ENCODE peak calls at places on chromosome 2, in eight cellular contexts. One of them, this sample, is unnamed.

GRCh38 chr2:195312662-195313061 is 344.4 kb upstream of the SLC39A10 start:
- DNase-seq in NCI-H2081: no peak
- DNase-seq in adipocyte: no peak
- DNase-seq in colonic mucosa: no peak
- DNase-seq in left ventricle myocardium inferior: no peak
- DNase-seq in NCI-H446: no peak
- DNase-seq in mesothelial cell of epicardium: no peak
- DNase-seq in kidney glomerular epithelial cell: no peak
- DNase-seq in this sample: no peak

GRCh38 chr2:145088733-145089132 is 568.8 kb upstream of the ZEB2 start:
- DNase-seq in NCI-H2081: no peak
- DNase-seq in adipocyte: no peak
- DNase-seq in colonic mucosa: no peak
- DNase-seq in left ventricle myocardium inferior: no peak
- DNase-seq in NCI-H446: no peak
- DNase-seq in mesothelial cell of epicardium: no peak
- DNase-seq in kidney glomerular epithelial cell: no peak
- DNase-seq in this sample: no peak

GRCh38 chr2:64594563-64594989 is 59.1 kb downstream of the SERTAD2 start:
- DNase-seq in NCI-H2081: no peak
- DNase-seq in adipocyte: peak; percentile 22
- DNase-seq in colonic mucosa: no peak
- DNase-seq in left ventricle myocardium inferior: no peak
- DNase-seq in NCI-H446: no peak
- DNase-seq in mesothelial cell of epicardium: no peak
- DNase-seq in kidney glomerular epithelial cell: no peak
- DNase-seq in this sample: no peak

GRCh38 chr2:238973038-238973772 is 125.3 kb downstream of the TWIST2 start:
- DNase-seq in NCI-H2081: no peak
- DNase-seq in adipocyte: peak; percentile 61
- DNase-seq in colonic mucosa: peak; percentile 18
- DNase-seq in left ventricle myocardium inferior: no peak
- DNase-seq in NCI-H446: no peak
- DNase-seq in mesothelial cell of epicardium: no peak
- DNase-seq in kidney glomerular epithelial cell: no peak
- DNase-seq in this sample: no peak

GRCh38 chr2:86069091-86069685 is 36.5 kb downstream of the POLR1A start:
- DNase-seq in NCI-H2081: no peak
- DNase-seq in adipocyte: no peak
- DNase-seq in colonic mucosa: no peak
- DNase-seq in left ventricle myocardium inferior: peak; percentile 36
- DNase-seq in NCI-H446: no peak
- DNase-seq in mesothelial cell of epicardium: no peak
- DNase-seq in kidney glomerular epithelial cell: no peak
- DNase-seq in this sample: no peak

GRCh38 chr2:89844221-89844943 is 1152.9 kb downstream of the RPIA start:
- DNase-seq in NCI-H2081: no peak
- DNase-seq in adipocyte: no peak
- DNase-seq in colonic mucosa: no peak
- DNase-seq in left ventricle myocardium inferior: no peak
- DNase-seq in NCI-H446: no peak
- DNase-seq in mesothelial cell of epicardium: no peak
- DNase-seq in kidney glomerular epithelial cell: no peak
- DNase-seq in this sample: no peak

GRCh38 chr2:1571477-1572417 is 158.5 kb downstream of the TPO start:
- DNase-seq in NCI-H2081: no peak
- DNase-seq in adipocyte: no peak
- DNase-seq in colonic mucosa: no peak
- DNase-seq in left ventricle myocardium inferior: no peak
- DNase-seq in NCI-H446: no peak
- DNase-seq in mesothelial cell of epicardium: peak; percentile 7
- DNase-seq in kidney glomerular epithelial cell: no peak
- DNase-seq in this sample: no peak

GRCh38 chr2:161415041-161415440 is 1.1 kb upstream of the TBR1 start:
- DNase-seq in NCI-H2081: no peak
- DNase-seq in adipocyte: no peak
- DNase-seq in colonic mucosa: peak; percentile 18
- DNase-seq in left ventricle myocardium inferior: no peak
- DNase-seq in NCI-H446: no peak
- DNase-seq in mesothelial cell of epicardium: peak; percentile 40
- DNase-seq in kidney glomerular epithelial cell: no peak
- DNase-seq in this sample: no peak

GRCh38 chr2:9112079-9112721 is 94.4 kb upstream of the ASAP2 start:
- DNase-seq in NCI-H2081: no peak
- DNase-seq in adipocyte: peak; percentile 92
- DNase-seq in colonic mucosa: no peak
- DNase-seq in left ventricle myocardium inferior: no peak
- DNase-seq in NCI-H446: no peak
- DNase-seq in mesothelial cell of epicardium: peak; percentile 56
- DNase-seq in kidney glomerular epithelial cell: peak; percentile 70
- DNase-seq in this sample: no peak

GRCh38 chr2:224145751-224146355 is 106.8 kb upstream of the SERPINE2 start:
- DNase-seq in NCI-H2081: no peak
- DNase-seq in adipocyte: peak; percentile 72
- DNase-seq in colonic mucosa: peak; percentile 62
- DNase-seq in left ventricle myocardium inferior: no peak
- DNase-seq in NCI-H446: no peak
- DNase-seq in mesothelial cell of epicardium: no peak
- DNase-seq in kidney glomerular epithelial cell: peak; percentile 58
- DNase-seq in this sample: no peak

GRCh38 chr2:127416486-127417001 is 1.7 kb upstream of the PROC start:
- DNase-seq in NCI-H2081: no peak
- DNase-seq in adipocyte: peak; percentile 9
- DNase-seq in colonic mucosa: no peak
- DNase-seq in left ventricle myocardium inferior: no peak
- DNase-seq in NCI-H446: no peak
- DNase-seq in mesothelial cell of epicardium: no peak
- DNase-seq in kidney glomerular epithelial cell: no peak
- DNase-seq in this sample: no peak

GRCh38 chr2:168336786-168337388 is 89.5 kb upstream of the STK39 start:
- DNase-seq in NCI-H2081: peak; percentile 33
- DNase-seq in adipocyte: no peak
- DNase-seq in colonic mucosa: peak; percentile 77
- DNase-seq in left ventricle myocardium inferior: no peak
- DNase-seq in NCI-H446: no peak
- DNase-seq in mesothelial cell of epicardium: no peak
- DNase-seq in kidney glomerular epithelial cell: peak; percentile 14
- DNase-seq in this sample: no peak

GRCh38 chr2:23380562-23381065 is 4.4 kb upstream of the KLHL29 start:
- DNase-seq in NCI-H2081: no peak
- DNase-seq in adipocyte: no peak
- DNase-seq in colonic mucosa: no peak
- DNase-seq in left ventricle myocardium inferior: no peak
- DNase-seq in NCI-H446: no peak
- DNase-seq in mesothelial cell of epicardium: no peak
- DNase-seq in kidney glomerular epithelial cell: no peak
- DNase-seq in this sample: no peak

GRCh38 chr2:64655873-64656272 is 2.2 kb upstream of the SERTAD2 start:
- DNase-seq in NCI-H2081: no peak
- DNase-seq in adipocyte: no peak
- DNase-seq in colonic mucosa: no peak
- DNase-seq in left ventricle myocardium inferior: no peak
- DNase-seq in NCI-H446: no peak
- DNase-seq in mesothelial cell of epicardium: no peak
- DNase-seq in kidney glomerular epithelial cell: no peak
- DNase-seq in this sample: no peak

GRCh38 chr2:218883491-218884490 is 3.1 kb downstream of the WNT10A start:
- DNase-seq in NCI-H2081: no peak
- DNase-seq in adipocyte: peak; percentile 71
- DNase-seq in colonic mucosa: no peak
- DNase-seq in left ventricle myocardium inferior: no peak
- DNase-seq in NCI-H446: no peak
- DNase-seq in mesothelial cell of epicardium: peak; percentile 65
- DNase-seq in kidney glomerular epithelial cell: no peak
- DNase-seq in this sample: no peak

GRCh38 chr2:29112379-29112778 is 2.8 kb upstream of the CLIP4 start:
- DNase-seq in NCI-H2081: no peak
- DNase-seq in adipocyte: no peak
- DNase-seq in colonic mucosa: no peak
- DNase-seq in left ventricle myocardium inferior: no peak
- DNase-seq in NCI-H446: no peak
- DNase-seq in mesothelial cell of epicardium: no peak
- DNase-seq in kidney glomerular epithelial cell: no peak
- DNase-seq in this sample: no peak

GRCh38 chr2:82525744-82526143 is 1933.3 kb downstream of the SUCLG1 start:
- DNase-seq in NCI-H2081: no peak
- DNase-seq in adipocyte: no peak
- DNase-seq in colonic mucosa: no peak
- DNase-seq in left ventricle myocardium inferior: no peak
- DNase-seq in NCI-H446: no peak
- DNase-seq in mesothelial cell of epicardium: no peak
- DNase-seq in kidney glomerular epithelial cell: no peak
- DNase-seq in this sample: no peak

GRCh38 chr2:239827511-239827865 is 197.7 kb downstream of the NDUFA10 start:
- DNase-seq in NCI-H2081: no peak
- DNase-seq in adipocyte: no peak
- DNase-seq in colonic mucosa: no peak
- DNase-seq in left ventricle myocardium inferior: peak; percentile 9
- DNase-seq in NCI-H446: no peak
- DNase-seq in mesothelial cell of epicardium: peak; percentile 30
- DNase-seq in kidney glomerular epithelial cell: no peak
- DNase-seq in this sample: no peak

GRCh38 chr2:6883448-6884122 is 6.0 kb downstream of the RSAD2 start:
- DNase-seq in NCI-H2081: no peak
- DNase-seq in adipocyte: no peak
- DNase-seq in colonic mucosa: no peak
- DNase-seq in left ventricle myocardium inferior: no peak
- DNase-seq in NCI-H446: no peak
- DNase-seq in mesothelial cell of epicardium: no peak
- DNase-seq in kidney glomerular epithelial cell: no peak
- DNase-seq in this sample: no peak

GRCh38 chr2:37793004-37793403 is 121.6 kb upstream of the CDC42EP3 start:
- DNase-seq in NCI-H2081: no peak
- DNase-seq in adipocyte: no peak
- DNase-seq in colonic mucosa: no peak
- DNase-seq in left ventricle myocardium inferior: no peak
- DNase-seq in NCI-H446: no peak
- DNase-seq in mesothelial cell of epicardium: no peak
- DNase-seq in kidney glomerular epithelial cell: no peak
- DNase-seq in this sample: no peak

GRCh38 chr2:193668557-193669323 is 1474.0 kb upstream of the TMEFF2 start:
- DNase-seq in NCI-H2081: no peak
- DNase-seq in adipocyte: no peak
- DNase-seq in colonic mucosa: no peak
- DNase-seq in left ventricle myocardium inferior: no peak
- DNase-seq in NCI-H446: no peak
- DNase-seq in mesothelial cell of epicardium: no peak
- DNase-seq in kidney glomerular epithelial cell: no peak
- DNase-seq in this sample: no peak

GRCh38 chr2:144553379-144553778 is 33.5 kb upstream of the ZEB2 start:
- DNase-seq in NCI-H2081: no peak
- DNase-seq in adipocyte: peak; percentile 93
- DNase-seq in colonic mucosa: no peak
- DNase-seq in left ventricle myocardium inferior: no peak
- DNase-seq in NCI-H446: no peak
- DNase-seq in mesothelial cell of epicardium: no peak
- DNase-seq in kidney glomerular epithelial cell: peak; percentile 86
- DNase-seq in this sample: no peak

GRCh38 chr2:98465456-98466201 is 21.0 kb downstream of the INPP4A start:
- DNase-seq in NCI-H2081: peak; percentile 70
- DNase-seq in adipocyte: no peak
- DNase-seq in colonic mucosa: peak; percentile 79
- DNase-seq in left ventricle myocardium inferior: peak; percentile 81
- DNase-seq in NCI-H446: peak; percentile 89
- DNase-seq in mesothelial cell of epicardium: peak; percentile 71
- DNase-seq in kidney glomerular epithelial cell: peak; percentile 18
- DNase-seq in this sample: no peak

GRCh38 chr2:231707625-231708049 is 688 bp upstream of the PTMA start:
- DNase-seq in NCI-H2081: peak; percentile 57
- DNase-seq in adipocyte: peak; percentile 52
- DNase-seq in colonic mucosa: peak; percentile 73
- DNase-seq in left ventricle myocardium inferior: peak; percentile 68
- DNase-seq in NCI-H446: no peak
- DNase-seq in mesothelial cell of epicardium: peak; percentile 78
- DNase-seq in kidney glomerular epithelial cell: no peak
- DNase-seq in this sample: no peak

GRCh38 chr2:109014476-109014875 is 25.5 kb upstream of the EDAR start:
- DNase-seq in NCI-H2081: no peak
- DNase-seq in adipocyte: no peak
- DNase-seq in colonic mucosa: no peak
- DNase-seq in left ventricle myocardium inferior: no peak
- DNase-seq in NCI-H446: no peak
- DNase-seq in mesothelial cell of epicardium: no peak
- DNase-seq in kidney glomerular epithelial cell: no peak
- DNase-seq in this sample: no peak

GRCh38 chr2:113181491-113182051 is 7.8 kb downstream of the PSD4 start:
- DNase-seq in NCI-H2081: no peak
- DNase-seq in adipocyte: no peak
- DNase-seq in colonic mucosa: no peak
- DNase-seq in left ventricle myocardium inferior: no peak
- DNase-seq in NCI-H446: no peak
- DNase-seq in mesothelial cell of epicardium: no peak
- DNase-seq in kidney glomerular epithelial cell: no peak
- DNase-seq in this sample: no peak

GRCh38 chr2:14642499-14642898 is 10.0 kb downstream of the LRATD1 start:
- DNase-seq in NCI-H2081: no peak
- DNase-seq in adipocyte: no peak
- DNase-seq in colonic mucosa: no peak
- DNase-seq in left ventricle myocardium inferior: no peak
- DNase-seq in NCI-H446: no peak
- DNase-seq in mesothelial cell of epicardium: no peak
- DNase-seq in kidney glomerular epithelial cell: no peak
- DNase-seq in this sample: no peak

GRCh38 chr2:170404846-170405245 is 226.9 kb downstream of the MYO3B start:
- DNase-seq in NCI-H2081: no peak
- DNase-seq in adipocyte: no peak
- DNase-seq in colonic mucosa: no peak
- DNase-seq in left ventricle myocardium inferior: no peak
- DNase-seq in NCI-H446: no peak
- DNase-seq in mesothelial cell of epicardium: no peak
- DNase-seq in kidney glomerular epithelial cell: no peak
- DNase-seq in this sample: no peak

GRCh38 chr2:230946429-230947234 is 21.6 kb upstream of the GPR55 start:
- DNase-seq in NCI-H2081: no peak
- DNase-seq in adipocyte: no peak
- DNase-seq in colonic mucosa: no peak
- DNase-seq in left ventricle myocardium inferior: no peak
- DNase-seq in NCI-H446: no peak
- DNase-seq in mesothelial cell of epicardium: no peak
- DNase-seq in kidney glomerular epithelial cell: no peak
- DNase-seq in this sample: no peak

GRCh38 chr2:71923887-71924533 is 223.7 kb downstream of the CYP26B1 start:
- DNase-seq in NCI-H2081: peak; percentile 62
- DNase-seq in adipocyte: peak; percentile 63
- DNase-seq in colonic mucosa: peak; percentile 76
- DNase-seq in left ventricle myocardium inferior: peak; percentile 61
- DNase-seq in NCI-H446: peak; percentile 42
- DNase-seq in mesothelial cell of epicardium: peak; percentile 68
- DNase-seq in kidney glomerular epithelial cell: peak; percentile 62
- DNase-seq in this sample: peak; percentile 6

GRCh38 chr2:177906041-177906718 is 166.4 kb downstream of the PDE11A start:
- DNase-seq in NCI-H2081: peak; percentile 62
- DNase-seq in adipocyte: peak; percentile 64
- DNase-seq in colonic mucosa: peak; percentile 77
- DNase-seq in left ventricle myocardium inferior: no peak
- DNase-seq in NCI-H446: peak; percentile 24
- DNase-seq in mesothelial cell of epicardium: peak; percentile 79
- DNase-seq in kidney glomerular epithelial cell: peak; percentile 38
- DNase-seq in this sample: no peak

GRCh38 chr2:162457021-162457420 is 113.1 kb downstream of the GCA start:
- DNase-seq in NCI-H2081: no peak
- DNase-seq in adipocyte: no peak
- DNase-seq in colonic mucosa: no peak
- DNase-seq in left ventricle myocardium inferior: no peak
- DNase-seq in NCI-H446: no peak
- DNase-seq in mesothelial cell of epicardium: no peak
- DNase-seq in kidney glomerular epithelial cell: no peak
- DNase-seq in this sample: no peak